ENCODE peak calls at places on chromosome 5, in seven cellular contexts. H is AG04449, P is left ventricle myocardium inferior, Q is gastrocnemius medialis, C is GM23338, I is heart left ventricle, W is MM.1S. S is an unnamed sample.

GRCh38 chr5:147180751-147181150 is 54.1 kb upstream of the STK32A start:
- DNase-seq in H (no peak), P (no peak), Q (no peak), C (no peak), I (no peak), W (no peak), S (no peak)

GRCh38 chr5:143432658-143433239 is 29.3 kb upstream of the NR3C1 start:
- DNase-seq in H (no peak), P (no peak), Q (no peak), C (no peak), I (no peak), W (no peak), S (no peak)

GRCh38 chr5:40436535-40437237 is 243.0 kb upstream of the PTGER4 start:
- DNase-seq in H (no peak), P (no peak), Q (no peak), C (no peak), I (no peak), W (no peak), S (no peak)

GRCh38 chr5:39100851-39101396 is 26.7 kb upstream of the RICTOR start:
- DNase-seq in H (peak), P (no peak), Q (no peak), C (no peak), I (no peak), W (no peak), S (no peak)

GRCh38 chr5:158812381-158812780 is 287.3 kb downstream of the EBF1 start:
- DNase-seq in H (no peak), P (peak), Q (no peak), C (peak), I (no peak), W (no peak), S (peak)

GRCh38 chr5:142314129-142314528 is 10.7 kb downstream of the SPRY4 start:
- DNase-seq in H (no peak), P (no peak), Q (no peak), C (no peak), I (no peak), W (no peak), S (no peak)

GRCh38 chr5:87151547-87151946 is 116.1 kb upstream of the RASA1 start:
- DNase-seq in H (peak), P (no peak), Q (no peak), C (no peak), I (no peak), W (no peak), S (no peak)

GRCh38 chr5:77305921-77306320 is 95.4 kb downstream of the PDE8B start:
- DNase-seq in H (peak), P (no peak), Q (no peak), C (no peak), I (no peak), W (no peak), S (peak)

GRCh38 chr5:34582364-34582763 is 73.8 kb upstream of the RAI14 start:
- DNase-seq in H (no peak), P (no peak), Q (no peak), C (peak), I (no peak), W (no peak), S (no peak)

GRCh38 chr5:162128117-162128516 is 60.5 kb downstream of the GABRG2 start:
- DNase-seq in H (no peak), P (no peak), Q (no peak), C (peak), I (no peak), W (no peak), S (no peak)

GRCh38 chr5:168976311-168976893 is 324.5 kb downstream of the SLIT3 start:
- DNase-seq in H (peak), P (no peak), Q (no peak), C (no peak), I (no peak), W (no peak), S (peak)

GRCh38 chr5:124956471-124957029 is 210.1 kb upstream of the ZNF608 start:
- DNase-seq in H (no peak), P (no peak), Q (peak), C (no peak), I (no peak), W (no peak), S (no peak)

GRCh38 chr5:18220631-18221030 is 586.4 kb downstream of the TAF11L14 start:
- DNase-seq in H (no peak), P (no peak), Q (no peak), C (no peak), I (no peak), W (no peak), S (no peak)

GRCh38 chr5:17000296-17000939 is 64.3 kb upstream of the MYO10 start:
- DNase-seq in H (peak), P (no peak), Q (no peak), C (no peak), I (no peak), W (no peak), S (no peak)

GRCh38 chr5:58261605-58262004 is 198.3 kb downstream of the PLK2 start:
- DNase-seq in H (no peak), P (no peak), Q (no peak), C (no peak), I (no peak), W (no peak), S (no peak)

GRCh38 chr5:143068712-143069111 is 298.5 kb downstream of the ARHGAP26 start:
- DNase-seq in H (no peak), P (no peak), Q (no peak), C (no peak), I (no peak), W (no peak), S (no peak)

GRCh38 chr5:14040542-14040941 is 96.1 kb upstream of the DNAH5 start:
- DNase-seq in H (no peak), P (no peak), Q (no peak), C (peak), I (no peak), W (no peak), S (no peak)

GRCh38 chr5:6525422-6525821 is 76.8 kb downstream of the UBE2QL1 start:
- DNase-seq in H (no peak), P (no peak), Q (no peak), C (no peak), I (no peak), W (no peak), S (no peak)

GRCh38 chr5:16612007-16612406 is 4.8 kb downstream of the RETREG1 start:
- DNase-seq in H (no peak), P (no peak), Q (no peak), C (no peak), I (no peak), W (no peak), S (no peak)

GRCh38 chr5:134506054-134507039 is 19.1 kb upstream of the JADE2 start:
- DNase-seq in H (no peak), P (peak), Q (peak), C (peak), I (peak), W (no peak), S (no peak)

GRCh38 chr5:134289509-134290113 is 63.7 kb upstream of the PPP2CA start:
- DNase-seq in H (peak), P (no peak), Q (peak), C (peak), I (peak), W (peak), S (peak)

GRCh38 chr5:148452499-148453193 is 68.9 kb downstream of the FBXO38 start:
- DNase-seq in H (no peak), P (peak), Q (peak), C (no peak), I (peak), W (no peak), S (no peak)

GRCh38 chr5:143056792-143057579 is 286.8 kb downstream of the ARHGAP26 start:
- DNase-seq in H (no peak), P (no peak), Q (peak), C (no peak), I (no peak), W (no peak), S (no peak)

GRCh38 chr5:15718411-15719178 is 218.6 kb downstream of the FBXL7 start:
- DNase-seq in H (no peak), P (no peak), Q (no peak), C (no peak), I (no peak), W (no peak), S (no peak)

GRCh38 chr5:104904561-104904960 is 1342.0 kb upstream of the NUDT12 start:
- DNase-seq in H (no peak), P (no peak), Q (no peak), C (no peak), I (no peak), W (no peak), S (no peak)

GRCh38 chr5:151926186-151926585 is 1.5 kb upstream of the GLRA1 start:
- DNase-seq in H (no peak), P (no peak), Q (no peak), C (no peak), I (no peak), W (no peak), S (no peak)

GRCh38 chr5:134432677-134433359 is 21.1 kb upstream of the CDKN2AIPNL start:
- DNase-seq in H (no peak), P (no peak), Q (no peak), C (no peak), I (no peak), W (no peak), S (no peak)

GRCh38 chr5:43045236-43045635 is 5.1 kb upstream of the ANXA2R start:
- DNase-seq in H (no peak), P (no peak), Q (no peak), C (peak), I (no peak), W (no peak), S (no peak)

GRCh38 chr5:97425511-97425910 is 242.5 kb upstream of the RIOK2 start:
- DNase-seq in H (no peak), P (no peak), Q (no peak), C (peak), I (no peak), W (no peak), S (no peak)
- TF ChIP-seq CTCF in H (peak), P (peak), Q (no peak), C (peak), I (no peak), W (peak), S (peak)

GRCh38 chr5:149795360-149795759 is 65.2 kb downstream of the PPARGC1B start:
- DNase-seq in H (no peak), P (no peak), Q (peak), C (no peak), I (no peak), W (no peak), S (no peak)
- H3K4me3 ChIP-seq in H (no peak), P (no peak), Q (no peak), C (no peak), I (no peak), W (no peak), S (no peak)

GRCh38 chr5:129135633-129136032 is 41.1 kb downstream of the ISOC1 start:
- DNase-seq in H (no peak), P (no peak), Q (no peak), C (peak), I (no peak), W (peak), S (peak)
- TF ChIP-seq CTCF in H (no peak), P (peak), Q (no peak), C (peak), I (peak), W (peak), S (peak)

GRCh38 chr5:27266184-27266583 is 227.8 kb upstream of the CDH9 start:
- DNase-seq in H (no peak), P (no peak), Q (no peak), C (no peak), I (no peak), W (no peak), S (no peak)

DNA sequence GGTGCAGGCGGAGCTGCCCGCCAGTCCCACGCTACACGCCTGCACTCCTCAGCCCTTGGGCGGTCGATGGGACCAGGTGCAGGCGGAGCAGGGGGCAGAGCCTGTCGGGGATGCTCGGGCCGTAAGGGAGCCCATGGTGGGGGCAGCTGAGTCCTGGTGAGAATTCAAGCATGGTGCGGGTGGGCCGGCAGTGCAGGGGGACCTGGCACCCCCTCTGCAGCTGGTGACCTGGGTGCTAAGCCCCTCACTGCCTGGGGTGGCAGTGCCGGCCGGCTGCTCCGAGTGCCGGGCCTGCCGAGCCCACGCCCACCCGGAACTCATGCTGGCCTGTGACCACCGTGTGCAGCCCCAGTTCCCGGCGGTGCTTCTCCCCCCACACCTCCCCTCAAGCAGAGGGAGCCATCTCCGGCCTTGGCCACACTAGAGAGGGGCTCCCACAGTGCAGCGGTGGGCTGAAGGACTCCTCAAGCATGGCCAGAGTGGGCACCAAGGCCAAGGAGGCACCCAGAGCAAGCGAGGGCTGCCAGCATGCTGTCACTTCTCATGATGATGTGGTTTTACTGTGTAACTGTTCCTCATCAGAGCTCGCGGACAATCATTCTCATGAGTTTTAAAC is 228.9 kb upstream of the CDH9 start:
- DNase-seq in H (no peak), P (no peak), Q (no peak), C (no peak), I (no peak), W (no peak), S (no peak)
- H3K4me3 ChIP-seq in H (no peak), P (no peak), Q (no peak), C (no peak), I (no peak), W (no peak), S (no peak)

DNA sequence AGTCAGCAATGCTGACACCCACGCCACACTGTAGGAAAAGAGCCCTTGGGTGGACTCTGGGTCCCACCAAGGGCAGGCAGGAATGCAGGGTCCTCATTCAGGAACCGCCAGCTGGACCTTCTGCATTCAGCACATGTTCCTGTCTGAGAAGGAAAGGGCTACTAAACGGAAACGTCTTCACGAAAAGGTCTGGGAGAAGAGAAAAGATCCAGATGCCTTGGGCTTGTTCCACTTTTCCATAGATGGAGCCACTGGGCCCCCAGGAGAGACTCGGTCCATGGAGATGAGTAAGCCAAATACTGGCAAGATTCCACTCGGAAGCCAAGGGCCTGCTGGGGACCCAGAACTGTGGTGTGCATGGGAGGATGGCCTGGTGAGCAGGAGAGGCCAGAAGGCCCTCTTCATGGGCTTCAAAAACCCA is 38.4 kb downstream of the LHFPL2 start:
- DNase-seq in H (no peak), P (no peak), Q (peak), C (no peak), I (peak), W (no peak), S (no peak)
- TF ChIP-seq CTCF in H (peak), P (no peak), Q (no peak), C (no peak), I (no peak), W (no peak), S (no peak)

DNA sequence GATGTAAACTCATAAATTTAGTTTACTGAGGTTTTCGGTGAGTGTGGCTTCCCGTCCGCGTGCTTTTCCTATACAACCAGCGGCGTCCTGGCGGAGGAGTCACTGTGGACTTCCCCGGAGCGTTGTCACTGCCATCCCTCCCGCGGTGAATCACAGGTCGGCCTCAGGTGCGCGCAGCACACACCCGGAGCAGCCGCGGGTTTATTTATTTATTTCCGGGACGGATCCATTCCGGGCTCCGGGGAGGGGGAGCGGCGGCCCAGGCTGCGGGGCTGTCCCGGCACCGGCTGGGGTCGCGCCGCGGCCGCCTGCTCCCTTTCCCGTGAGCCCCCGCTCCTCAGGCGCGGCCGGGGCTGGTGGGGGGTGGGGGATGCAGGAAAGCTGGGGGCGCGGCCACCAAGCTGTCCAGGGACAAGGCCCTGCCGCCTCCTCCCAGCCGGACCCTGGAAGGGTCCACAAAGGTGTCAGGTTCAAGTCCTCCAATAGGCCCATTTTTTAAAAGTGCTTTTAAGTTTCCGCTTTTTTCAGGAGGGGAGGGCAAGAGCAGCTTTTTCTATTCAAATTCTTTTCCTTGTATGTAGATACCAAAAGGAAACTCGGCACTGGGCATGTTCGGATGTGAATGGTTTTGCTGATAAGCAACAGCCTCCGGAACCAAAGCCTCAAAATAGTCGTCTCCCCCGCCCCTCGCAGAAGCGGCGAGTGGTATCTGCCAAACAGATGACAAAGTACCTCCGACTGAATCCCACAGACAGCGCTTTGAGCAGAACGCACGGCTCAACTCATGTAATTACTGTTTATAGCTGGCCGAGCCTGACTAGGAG is 192.5 kb downstream of the CD180 start:
- DNase-seq in H (peak), P (peak), Q (peak), C (peak), I (peak), W (peak), S (peak)
- H3K4me3 ChIP-seq in H (peak), P (peak), Q (peak), C (peak), I (peak), W (peak), S (peak)

GRCh38 chr5:33490071-33490665 is 49.4 kb downstream of the TARS1 start:
- DNase-seq in H (no peak), P (no peak), Q (no peak), C (no peak), I (no peak), W (no peak), S (no peak)
- TF ChIP-seq CTCF in H (no peak), P (no peak), Q (no peak), C (no peak), I (no peak), W (no peak), S (no peak)

GRCh38 chr5:174688441-174689354 is 35.7 kb upstream of the MSX2 start:
- DNase-seq in H (no peak), P (no peak), Q (no peak), C (peak), I (no peak), W (no peak), S (peak)

GRCh38 chr5:174690256-174690655 is 34.1 kb upstream of the MSX2 start:
- DNase-seq in H (no peak), P (no peak), Q (no peak), C (peak), I (no peak), W (no peak), S (no peak)

GRCh38 chr5:174692982-174693422 is 31.4 kb upstream of the MSX2 start:
- DNase-seq in H (no peak), P (no peak), Q (no peak), C (peak), I (no peak), W (no peak), S (peak)

GRCh38 chr5:174693697-174694400 is 30.5 kb upstream of the MSX2 start:
- DNase-seq in H (no peak), P (no peak), Q (no peak), C (peak), I (no peak), W (no peak), S (no peak)

DNA sequence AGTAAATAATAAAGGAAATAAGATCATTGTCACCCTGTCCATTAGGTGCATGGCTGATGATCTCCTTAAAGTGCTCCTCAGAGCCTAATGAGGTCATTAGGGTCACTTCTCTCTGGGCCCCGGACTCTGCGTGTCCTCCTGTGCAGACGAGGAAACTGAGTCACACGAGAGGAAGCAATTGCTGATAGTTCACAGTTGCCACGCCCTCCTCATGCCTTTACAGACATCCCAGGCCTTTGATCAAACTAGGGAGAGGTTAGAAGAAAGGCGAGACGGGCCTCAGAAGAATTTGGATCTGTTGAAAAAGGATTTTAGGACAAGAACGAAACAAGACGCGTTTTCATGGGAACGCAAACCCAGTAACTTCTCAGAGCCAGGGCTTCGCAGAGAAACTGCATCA is 32.0 kb upstream of the MSX2 start:
- DNase-seq in H (no peak), P (no peak), Q (no peak), C (peak), I (no peak), W (no peak), S (no peak)
- H3K4me3 ChIP-seq in H (no peak), P (peak), Q (no peak), C (peak), I (no peak), W (no peak), S (no peak)

GRCh38 chr5:131265318-131265803 is 1.5 kb downstream of the CDC42SE2 start:
- DNase-seq in H (no peak), P (no peak), Q (no peak), C (peak), I (no peak), W (peak), S (no peak)
- TF ChIP-seq CTCF in H (no peak), P (peak), Q (no peak), C (no peak), I (peak), W (peak), S (peak)

GRCh38 chr5:27474054-27474323 is 435.6 kb upstream of the CDH9 start:
- DNase-seq in H (no peak), P (no peak), Q (no peak), C (no peak), I (no peak), W (no peak), S (no peak)
- H3K4me3 ChIP-seq in H (no peak), P (peak), Q (no peak), C (peak), I (no peak), W (no peak), S (no peak)

S was measured in BE2C.